ENCODE peak calls at places on chromosomes 2 and 18, in six cellular contexts. F is foreskin keratinocyte; S is Caco-2; D is activated CD8-positive, alpha-beta T cell treated with anti-CD3 and anti-CD28 coated beads for 36 hours; T is astrocyte of the cerebellum; Z is astrocyte. C is an unnamed sample.

GRCh38 chr18:46596119-46596518 is 60.9 kb downstream of the LOXHD1 start:
- DNase-seq in F (no peak), S (no peak), D (no peak), T (no peak), Z (no peak), C (no peak)

GRCh38 chr2:45841752-45842407 is 190.4 kb downstream of the PRKCE start:
- DNase-seq in F (no peak), S (no peak), D (no peak), T (no peak), Z (no peak), C (no peak)

GRCh38 chr2:174606336-174606735 is 8.7 kb upstream of the WIPF1 start:
- DNase-seq in F (peak), S (no peak), D (peak), T (no peak), Z (peak), C (no peak)

GRCh38 chr2:39306626-39307025 is 62.9 kb upstream of the CDKL4 start:
- DNase-seq in F (no peak), S (no peak), D (no peak), T (no peak), Z (no peak), C (no peak)

GRCh38 chr2:136306801-136307200 is 188.9 kb upstream of the CXCR4 start:
- DNase-seq in F (no peak), S (no peak), D (no peak), T (no peak), Z (no peak), C (no peak)

GRCh38 chr18:58828399-58829121 is 36.1 kb upstream of the ZNF532 start:
- DNase-seq in F (no peak), S (no peak), D (no peak), T (no peak), Z (peak), C (no peak)

GRCh38 chr18:78810706-78811105 is 168.9 kb upstream of the SALL3 start:
- DNase-seq in F (no peak), S (no peak), D (no peak), T (no peak), Z (no peak), C (no peak)

GRCh38 chr2:39933166-39933565 is 154.1 kb upstream of the THUMPD2 start:
- DNase-seq in F (no peak), S (no peak), D (no peak), T (no peak), Z (no peak), C (no peak)

GRCh38 chr2:3597567-3597966 is 2.7 kb downstream of the COLEC11 start:
- DNase-seq in F (peak), S (no peak), D (peak), T (no peak), Z (no peak), C (peak)

GRCh38 chr2:146412625-146413024 is 1432.2 kb upstream of the ACVR2A start:
- DNase-seq in F (no peak), S (peak), D (no peak), T (no peak), Z (no peak), C (no peak)
- TF ChIP-seq CTCF in F (no peak), S (no peak), D (no peak), T (no peak), Z (no peak), C (no peak)

DNA sequence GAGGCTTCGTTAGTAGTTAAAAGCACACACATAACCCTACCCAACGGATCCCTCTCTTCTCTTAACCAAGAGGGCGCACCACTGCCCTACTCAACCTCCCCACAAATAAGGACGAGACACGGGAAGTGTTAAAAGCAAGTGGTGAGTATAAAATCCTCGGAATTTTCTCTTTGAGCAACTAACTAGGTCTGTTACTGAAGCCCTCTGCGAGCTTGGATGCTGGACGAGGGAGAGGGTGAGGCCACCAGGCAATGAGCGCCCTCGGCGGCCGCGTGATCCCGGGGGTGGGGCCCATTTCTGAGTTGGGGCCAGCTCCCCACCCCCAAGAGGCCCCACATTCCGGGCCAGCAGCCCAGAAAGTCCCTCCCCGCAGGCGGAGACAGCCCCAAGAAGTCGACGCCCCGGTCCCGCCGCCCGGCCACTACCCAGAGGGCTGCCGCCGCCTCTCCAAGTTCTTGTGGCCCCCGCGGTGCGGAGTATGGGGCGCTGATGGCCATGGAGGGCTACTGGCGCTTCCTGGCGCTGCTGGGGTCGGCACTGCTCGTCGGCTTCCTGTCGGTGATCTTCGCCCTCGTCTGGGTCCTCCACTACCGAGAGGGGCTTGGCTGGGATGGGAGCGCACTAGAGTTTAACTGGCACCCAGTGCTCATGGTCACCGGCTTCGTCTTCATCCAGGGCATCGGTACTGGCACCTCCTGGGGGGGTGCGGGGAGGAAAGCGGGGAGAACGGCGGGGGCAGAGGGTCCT is at the start of gene CYBRD1:
- DNase-seq in F (peak), S (peak), D (peak), T (peak), Z (peak), C (peak)
- TF ChIP-seq CTCF in F (peak), S (no peak), D (no peak), T (peak), Z (no peak), C (peak)

DNA sequence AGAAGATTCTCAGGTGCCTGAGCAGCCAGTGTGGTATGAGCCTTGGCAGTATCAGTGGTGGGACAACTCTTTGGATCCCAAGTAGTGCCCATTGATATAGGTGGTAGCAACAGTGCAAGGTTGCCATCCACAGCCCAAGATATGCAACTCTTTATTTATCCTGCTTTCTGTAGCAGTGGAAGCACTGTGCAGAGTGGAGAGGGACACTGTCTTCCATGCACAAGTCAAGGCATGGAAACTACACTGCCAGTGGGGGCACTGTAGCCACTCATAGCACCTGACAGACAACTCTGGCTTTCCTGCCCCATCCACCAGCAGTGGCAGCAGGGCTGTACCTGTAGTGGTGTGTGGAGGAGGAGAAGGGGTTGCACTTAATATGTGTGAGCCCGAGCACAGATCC is 409.6 kb upstream of the TMEFF2 start:
- DNase-seq in F (no peak), S (no peak), D (no peak), T (no peak), Z (no peak), C (no peak)
- TF ChIP-seq CTCF in F (peak), S (peak), D (no peak), T (no peak), Z (no peak), C (no peak)

GRCh38 chr2:99818842-99819241 is 323.5 kb downstream of the AFF3 start:
- DNase-seq in F (peak), S (no peak), D (no peak), T (no peak), Z (peak), C (no peak)
- TF ChIP-seq CTCF in F (peak), S (peak), D (no peak), T (peak), Z (peak), C (peak)

GRCh38 chr2:212863185-212863588 is 288.2 kb downstream of the IKZF2 start:
- DNase-seq in F (peak), S (peak), D (peak), T (no peak), Z (no peak), C (no peak)
- TF ChIP-seq CTCF in F (peak), S (peak), D (peak), T (peak), Z (peak), C (peak)

GRCh38 chr2:1265454-1265853 is 147.8 kb upstream of the TPO start:
- DNase-seq in F (no peak), S (no peak), D (no peak), T (no peak), Z (no peak), C (no peak)

GRCh38 chr2:1259746-1260145 is 153.5 kb upstream of the TPO start:
- DNase-seq in F (no peak), S (no peak), D (no peak), T (no peak), Z (no peak), C (no peak)

GRCh38 chr2:1266311-1266710 is 147.0 kb upstream of the TPO start:
- DNase-seq in F (no peak), S (no peak), D (no peak), T (no peak), Z (no peak), C (no peak)

GRCh38 chr2:1268034-1268433 is 145.2 kb upstream of the TPO start:
- DNase-seq in F (no peak), S (no peak), D (no peak), T (no peak), Z (no peak), C (no peak)

DNA sequence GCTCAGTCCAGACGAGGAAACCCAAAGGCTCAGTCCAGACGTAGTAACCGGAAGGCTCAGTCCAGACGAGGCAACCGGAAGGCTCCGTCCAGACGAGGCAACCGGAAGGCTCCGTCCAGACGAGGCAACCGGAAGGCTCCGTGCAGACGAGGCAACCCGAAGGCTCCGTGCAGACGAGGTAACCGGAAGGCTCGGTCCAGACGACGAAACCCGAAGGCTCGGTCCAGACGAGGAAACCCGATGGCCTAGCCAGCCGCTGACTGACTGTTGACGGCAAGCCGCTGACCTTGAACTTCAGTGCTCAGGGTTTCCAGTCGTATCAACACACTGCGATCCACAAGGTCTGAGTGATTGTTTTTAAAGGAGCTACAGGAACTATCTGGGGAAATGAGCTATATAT is 150.7 kb upstream of the TPO start:
- DNase-seq in F (no peak), S (no peak), D (no peak), T (no peak), Z (no peak), C (no peak)
- TF ChIP-seq CTCF in F (no peak), S (no peak), D (no peak), T (no peak), Z (no peak), C (no peak)

GRCh38 chr18:292271-292670 is 24.4 kb upstream of the THOC1 start:
- DNase-seq in F (no peak), S (no peak), D (no peak), T (no peak), Z (no peak), C (no peak)
- TF ChIP-seq CTCF in F (peak), S (peak), D (no peak), T (no peak), Z (peak), C (no peak)

GRCh38 chr2:238162171-238162515 is 3.4 kb downstream of the ERFE start:
- DNase-seq in F (no peak), S (no peak), D (no peak), T (no peak), Z (no peak), C (no peak)

GRCh38 chr2:238161291-238162051 is 2.7 kb downstream of the ERFE start:
- DNase-seq in F (no peak), S (no peak), D (no peak), T (no peak), Z (no peak), C (no peak)

GRCh38 chr2:238159676-238160205 is 971 bp downstream of the ERFE start:
- DNase-seq in F (no peak), S (no peak), D (no peak), T (no peak), Z (no peak), C (no peak)

GRCh38 chr2:238158807-238159539 is at the start of gene ERFE:
- DNase-seq in F (no peak), S (no peak), D (peak), T (no peak), Z (no peak), C (peak)

GRCh38 chr2:238160206-238161129 is 1.7 kb downstream of the ERFE start:
- DNase-seq in F (no peak), S (no peak), D (peak), T (no peak), Z (no peak), C (no peak)
- TF ChIP-seq CTCF in F (peak), S (peak), D (peak), T (peak), Z (no peak), C (peak)

GRCh38 chr2:61853848-61854434 is at the start of gene FAM161A:
- DNase-seq in F (peak), S (peak), D (peak), T (peak), Z (peak), C (peak)

GRCh38 chr2:61853086-61853847 is 593 bp downstream of the FAM161A start:
- DNase-seq in F (peak), S (peak), D (no peak), T (no peak), Z (peak), C (peak)

GRCh38 chr2:61854435-61855177 is 746 bp upstream of the FAM161A start:
- DNase-seq in F (peak), S (peak), D (peak), T (peak), Z (peak), C (peak)

DNA sequence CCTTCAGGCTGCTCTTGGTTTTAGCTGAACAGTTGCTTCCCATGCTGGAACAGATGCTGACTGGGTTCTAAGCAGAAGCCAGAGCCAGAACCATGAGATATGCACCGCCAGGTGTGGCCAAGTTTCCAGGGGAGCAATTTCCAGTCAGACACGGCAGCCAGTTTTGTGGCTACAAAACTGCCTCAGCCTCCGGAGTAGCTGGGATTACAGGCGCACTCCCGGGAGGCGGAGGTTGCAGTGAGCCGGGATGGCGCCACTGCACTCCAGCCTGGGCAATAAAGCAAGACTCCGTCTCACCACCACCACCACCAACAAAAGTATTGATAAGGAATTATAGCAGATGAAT is 1.3 kb upstream of the FAM161A start:
- DNase-seq in F (no peak), S (peak), D (no peak), T (peak), Z (peak), C (no peak)
- TF ChIP-seq CTCF in F (no peak), S (no peak), D (no peak), T (no peak), Z (no peak), C (no peak)